ENCODE peak calls at places on chromosomes 11 and 22, in four cellular contexts. T is uterus, H is HCT116, F is H1. P is an unnamed sample. For H3K4me1, the result is how much of the 10 kb centered on the place peaks cover.

GRCh38 chr11:115629456-115630015 is 125.3 kb upstream of the CADM1 start:
- DNase-seq in T (no peak), H (no peak), F (no peak), P (no peak)

GRCh38 chr11:86460461-86461404 is 86.0 kb downstream of the CCDC81 start:
- DNase-seq in T (no peak), H (no peak), F (no peak), P (no peak)

GRCh38 chr11:1758611-1759150 is 5.0 kb downstream of the CTSD start:
- DNase-seq in T (no peak), H (no peak), F (no peak), P (no peak)

GRCh38 chr11:96021901-96022650 is 98.2 kb upstream of the MTMR2 start:
- DNase-seq in T (no peak), H (no peak), F (no peak), P (no peak)

GRCh38 chr22:42296381-42296853 is 26.0 kb upstream of the TCF20 start:
- DNase-seq in T (no peak), H (no peak), F (no peak), P (peak)

GRCh38 chr11:45879803-45880685 is 5.4 kb upstream of the MAPK8IP1 start:
- DNase-seq in T (peak), H (no peak), F (no peak), P (no peak)

GRCh38 chr11:19985106-19985505 is 175.2 kb downstream of the DBX1 start:
- DNase-seq in T (no peak), H (no peak), F (no peak), P (no peak)

GRCh38 chr22:20437253-20438065 is at the start of gene SCARF2:
- DNase-seq in T (peak), H (no peak), F (no peak), P (peak)

GRCh38 chr11:29319231-29319630 is 697.6 kb downstream of the KCNA4 start:
- DNase-seq in T (no peak), H (no peak), F (no peak), P (no peak)

GRCh38 chr11:9708544-9708943 is 44.7 kb downstream of the SWAP70 start:
- DNase-seq in T (no peak), H (no peak), F (no peak), P (no peak)

GRCh38 chr11:35593143-35593542 is 25.1 kb upstream of the FJX1 start:
- DNase-seq in T (no peak), H (no peak), F (no peak), P (no peak)

GRCh38 chr22:49767355-49768062 is 60.2 kb downstream of the BRD1 start:
- DNase-seq in T (no peak), H (peak), F (peak), P (no peak)

GRCh38 chr11:1372660-1373059 is 17.1 kb upstream of the BRSK2 start:
- DNase-seq in T (no peak), H (no peak), F (no peak), P (no peak)

GRCh38 chr22:28813772-28814518 is 13.6 kb upstream of the XBP1 start:
- DNase-seq in T (peak), H (no peak), F (no peak), P (peak)

GRCh38 chr11:124884340-124884739 is 13.3 kb downstream of the ROBO4 start:
- DNase-seq in T (no peak), H (no peak), F (no peak), P (no peak)

GRCh38 chr11:62931501-62932278 is 10.5 kb upstream of the CHRM1 start:
- DNase-seq in T (no peak), H (no peak), F (no peak), P (no peak)

GRCh38 chr11:56700242-56700918 is 1.5 kb downstream of the OR9G1 start:
- DNase-seq in T (no peak), H (no peak), F (no peak), P (no peak)

GRCh38 chr22:44309137-44309536 is 3.6 kb downstream of the SHISAL1 start:
- DNase-seq in T (peak), H (peak), F (no peak), P (no peak)

GRCh38 chr22:29259253-29259899 is 8.4 kb downstream of the RHBDD3 start:
- DNase-seq in T (no peak), H (no peak), F (no peak), P (no peak)

GRCh38 chr11:122634507-122634906 is 21.0 kb upstream of the UBASH3B start:
- DNase-seq in T (no peak), H (no peak), F (no peak), P (no peak)

GRCh38 chr11:31764766-31765165 is 46.4 kb downstream of the PAX6 start:
- DNase-seq in T (no peak), H (no peak), F (no peak), P (no peak)

GRCh38 chr22:38040953-38041759 is 16.0 kb upstream of the PICK1 start:
- DNase-seq in T (no peak), H (no peak), F (no peak), P (no peak)

GRCh38 chr11:44625759-44626523 is 60.5 kb downstream of the CD82 start:
- DNase-seq in T (peak), H (no peak), F (no peak), P (no peak)

GRCh38 chr11:10326080-10326964 is 21.4 kb downstream of the ADM start:
- DNase-seq in T (peak), H (no peak), F (no peak), P (no peak)

GRCh38 chr22:44207981-44208317 is 27.2 kb downstream of the PARVG start:
- DNase-seq in T (no peak), H (no peak), F (no peak), P (no peak)

GRCh38 chr22:46563381-46564083 is 26.1 kb upstream of the CELSR1 start:
- DNase-seq in T (no peak), H (peak), F (no peak), P (peak)

GRCh38 chr22:37196539-37197450 is 8.7 kb upstream of the C1QTNF6 start:
- DNase-seq in T (peak), H (peak), F (no peak), P (peak)

GRCh38 chr11:92764128-92764527 is 205.3 kb upstream of the MTNR1B start:
- DNase-seq in T (no peak), H (no peak), F (no peak), P (no peak)

DNA sequence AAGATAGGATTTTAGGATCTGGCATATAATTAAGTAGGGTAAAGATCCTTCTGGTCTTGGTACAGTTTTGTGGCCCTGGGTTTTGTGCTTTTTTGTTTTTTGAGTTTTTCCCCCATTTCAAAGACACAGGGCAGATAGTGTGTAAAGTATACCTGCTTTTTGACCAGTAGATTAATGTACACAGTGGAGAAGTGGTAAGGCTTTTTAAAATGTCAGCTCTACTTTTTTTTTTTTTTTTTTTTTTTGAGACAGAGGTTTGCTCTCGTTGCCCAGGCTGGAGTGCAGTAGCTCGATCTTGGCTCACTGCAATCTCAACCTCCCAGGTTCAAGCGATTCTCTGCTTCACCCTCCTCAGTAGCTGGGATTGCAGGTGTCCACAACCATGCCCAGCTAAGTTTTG is 4.0 kb downstream of the EP300 start:
- DNase-seq in T (no peak), H (no peak), F (no peak), P (no peak)
- H3K4me1 ChIP-seq in T (under half), H (under half), F (under half), P (half or more)

DNA sequence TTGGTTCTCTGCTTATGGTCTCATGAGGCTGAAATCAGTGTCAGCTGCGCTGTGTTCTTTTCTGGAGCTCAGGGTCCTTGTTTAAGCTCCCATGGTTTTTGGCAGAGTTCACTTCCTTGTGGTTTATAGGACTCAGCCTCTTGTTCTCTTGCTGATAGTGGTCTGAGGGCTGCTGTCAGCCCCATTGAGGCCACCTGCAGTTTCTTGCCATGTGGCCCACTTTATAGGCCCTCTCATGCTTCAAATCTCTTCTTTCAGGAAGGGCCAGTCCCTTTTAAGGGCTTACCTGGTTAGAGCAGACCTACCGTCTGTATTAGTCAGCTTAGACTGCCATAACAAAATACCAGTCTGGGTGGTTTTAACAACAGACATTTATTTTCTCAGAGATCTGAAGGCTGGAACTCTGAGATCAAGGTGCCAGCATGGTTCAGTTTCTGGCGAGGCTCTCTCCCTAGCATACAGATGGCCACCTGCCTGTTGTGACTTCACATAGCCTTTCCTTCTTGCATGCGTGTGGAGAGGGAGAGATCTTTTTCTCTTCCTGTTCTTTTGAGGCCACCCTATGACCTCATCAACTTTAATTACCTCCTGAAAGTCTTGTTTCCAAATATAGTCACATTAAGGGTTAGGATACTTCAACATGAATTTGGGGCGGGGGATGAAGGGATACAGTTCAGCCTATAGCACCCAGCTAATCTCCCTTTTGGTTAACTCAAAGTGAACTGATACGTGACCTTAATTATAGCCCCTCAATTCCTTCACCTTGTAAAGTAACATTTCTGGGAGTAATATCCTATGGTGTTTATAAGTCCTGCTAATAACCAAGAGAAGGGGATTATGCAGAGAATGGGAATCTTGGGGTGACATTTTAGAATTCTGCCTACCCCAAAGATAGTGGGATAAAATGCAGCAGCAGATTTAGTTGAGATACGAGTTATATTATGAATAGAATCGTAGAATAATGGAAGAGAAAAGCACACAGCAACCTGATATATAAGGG is 131.8 kb downstream of the UVRAG start:
- DNase-seq in T (no peak), H (peak), F (no peak), P (no peak)
- H3K27ac ChIP-seq in T (peak), H (no peak), F (no peak), P (peak)

GRCh38 chr11:94800394-94800793 is 32.2 kb downstream of the AMOTL1 start:
- DNase-seq in T (peak), H (no peak), F (no peak), P (peak)
- H3K4me1 ChIP-seq in T (under half), H (under half), F (under half), P (under half)

DNA sequence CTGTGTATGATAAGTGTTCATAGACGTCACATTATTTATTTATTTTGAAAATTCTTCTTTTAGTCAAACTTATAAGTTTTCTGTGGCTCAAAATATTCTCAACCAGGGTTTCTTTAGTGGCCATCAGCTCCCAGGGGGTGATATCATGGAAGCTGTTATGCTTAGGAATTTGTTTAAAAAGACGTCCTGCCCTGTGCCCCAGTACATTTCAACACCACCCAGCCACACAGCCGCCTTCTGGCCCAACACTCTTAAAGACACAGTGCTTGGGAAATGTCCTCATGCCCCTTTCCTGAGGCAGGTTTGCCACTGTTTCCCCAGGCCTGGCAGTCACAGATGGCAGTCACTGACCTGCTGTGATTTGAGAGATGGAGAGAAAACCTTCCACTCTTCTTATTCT is 19.9 kb downstream of the TSKU start:
- DNase-seq in T (no peak), H (no peak), F (no peak), P (no peak)
- H3K27ac ChIP-seq in T (no peak), H (no peak), F (no peak), P (no peak)

DNA sequence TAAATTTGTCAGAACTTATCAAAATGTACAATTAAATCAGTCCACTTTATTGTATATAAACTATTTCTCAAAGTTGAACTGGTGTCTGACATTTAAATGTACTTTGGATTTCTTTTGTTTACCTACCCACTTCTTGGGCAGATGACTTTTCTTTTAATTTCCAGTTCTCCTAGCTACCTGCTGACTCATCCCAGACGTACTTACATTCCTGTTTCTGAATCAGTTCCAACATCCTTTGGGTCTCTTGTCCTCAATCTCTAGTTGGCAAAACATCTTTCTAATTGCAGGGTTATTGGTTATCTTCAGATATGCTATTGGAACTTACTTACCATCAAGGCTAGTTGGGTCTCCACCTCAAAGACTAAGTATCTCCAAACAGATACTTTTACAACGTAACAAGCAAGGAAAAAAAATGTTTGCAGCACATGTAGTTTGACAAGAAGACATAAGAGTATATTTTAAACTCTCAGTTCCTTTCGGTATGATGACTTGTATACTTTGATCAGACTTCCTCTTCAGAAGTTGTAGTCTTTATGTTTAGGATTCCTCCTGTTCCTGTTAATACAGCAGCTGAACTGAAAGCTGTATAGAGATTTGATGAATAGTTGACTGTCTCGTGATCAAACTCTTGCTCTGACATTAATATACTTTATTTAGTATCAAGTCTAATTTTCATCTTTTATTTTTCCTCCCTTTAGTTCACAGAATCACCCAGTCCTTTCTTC is 43.2 kb downstream of the PACS1 start:
- DNase-seq in T (no peak), H (peak), F (no peak), P (no peak)
- H3K4me1 ChIP-seq in T (under half), H (under half), F (under half), P (under half)

GRCh38 chr11:69644962-69645675 is 4.2 kb downstream of the CCND1 start:
- DNase-seq in T (no peak), H (no peak), F (no peak), P (no peak)
- H3K27ac ChIP-seq in T (no peak), H (peak), F (no peak), P (peak)

DNA sequence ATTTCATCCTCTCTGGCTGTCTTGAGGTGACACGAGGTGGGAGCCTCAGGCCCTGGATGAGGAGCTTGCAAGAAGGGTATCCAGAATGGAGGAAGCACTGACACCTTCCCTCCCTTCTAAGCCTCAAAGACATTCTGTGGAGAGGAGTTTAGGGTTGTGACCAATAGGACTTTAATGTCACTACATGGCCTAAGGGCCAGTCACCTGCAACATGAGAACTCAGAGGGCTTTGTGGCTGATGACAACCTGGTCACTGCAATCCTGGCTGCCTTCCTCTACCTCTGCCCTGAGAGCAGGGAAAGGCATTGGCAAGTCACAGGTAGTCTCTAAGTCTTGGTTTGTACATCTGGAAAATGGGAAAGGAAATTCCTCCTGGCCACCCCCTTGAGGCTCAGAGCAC is 33.7 kb downstream of the PISD start:
- DNase-seq in T (no peak), H (no peak), F (no peak), P (no peak)
- H3K4me1 ChIP-seq in T (under half), H (under half), F (half or more), P (half or more)